ENCODE peak calls at places on chromosomes 13 and 19, in eight cellular contexts. One of them, this sample, is unnamed.
A peak's percentile ranks its signal among the peaks of the same experiment; 100 is the strongest.

GRCh38 chr19:6564393-6564792 is 26.6 kb downstream of the CD70 start:
- DNase-seq in GM12878: no peak
- DNase-seq in K562: peak; percentile 69
- DNase-seq in HL-60: no peak
- DNase-seq in SK-N-SH: no peak
- DNase-seq in GM23338: peak; percentile 44
- DNase-seq in HCT116: no peak
- DNase-seq in A549: no peak
- DNase-seq in this sample: no peak

GRCh38 chr13:52615817-52616216 is 26.4 kb upstream of the HNRNPA1L2 start:
- DNase-seq in A549: peak; percentile 8
- DNase-seq in SK-N-SH: no peak
- DNase-seq in K562: no peak
- DNase-seq in HL-60: no peak
- DNase-seq in GM23338: no peak
- DNase-seq in HCT116: no peak
- DNase-seq in GM12878: no peak
- DNase-seq in this sample: no peak

GRCh38 chr19:55146648-55147218 is 2.3 kb downstream of the TNNT1 start:
- DNase-seq in K562: peak; percentile 88
- DNase-seq in HL-60: no peak
- DNase-seq in GM12878: no peak
- DNase-seq in GM23338: peak; percentile 96
- DNase-seq in A549: peak; percentile 92
- DNase-seq in SK-N-SH: peak; percentile 70
- DNase-seq in HCT116: peak; percentile 61
- DNase-seq in this sample: no peak

GRCh38 chr19:44258835-44259413 is 762 bp upstream of the ZNF233 start:
- DNase-seq in K562: no peak
- DNase-seq in GM12878: no peak
- DNase-seq in HL-60: no peak
- DNase-seq in A549: no peak
- DNase-seq in HCT116: no peak
- DNase-seq in SK-N-SH: no peak
- DNase-seq in GM23338: no peak
- DNase-seq in this sample: no peak

GRCh38 chr13:110910013-110910890 is 4.6 kb downstream of the ANKRD10 start:
- DNase-seq in SK-N-SH: no peak
- DNase-seq in K562: no peak
- DNase-seq in A549: no peak
- DNase-seq in HCT116: no peak
- DNase-seq in HL-60: no peak
- DNase-seq in GM12878: no peak
- DNase-seq in GM23338: no peak
- DNase-seq in this sample: no peak

GRCh38 chr19:54882758-54883157 is 8.7 kb downstream of the FCAR start:
- DNase-seq in K562: no peak
- DNase-seq in HCT116: no peak
- DNase-seq in A549: no peak
- DNase-seq in HL-60: no peak
- DNase-seq in SK-N-SH: no peak
- DNase-seq in GM23338: no peak
- DNase-seq in GM12878: peak; percentile 35
- DNase-seq in this sample: no peak

GRCh38 chr19:21314676-21315075 is 14.5 kb downstream of the ZNF708 start:
- DNase-seq in SK-N-SH: peak; percentile 6
- DNase-seq in K562: no peak
- DNase-seq in HL-60: no peak
- DNase-seq in A549: no peak
- DNase-seq in GM12878: no peak
- DNase-seq in HCT116: no peak
- DNase-seq in GM23338: no peak
- DNase-seq in this sample: no peak

GRCh38 chr19:38425810-38426466 is at the start of gene RASGRP4:
- DNase-seq in SK-N-SH: no peak
- DNase-seq in K562: peak; percentile 76
- DNase-seq in GM23338: peak; percentile 75
- DNase-seq in A549: no peak
- DNase-seq in GM12878: no peak
- DNase-seq in HL-60: peak; percentile 78
- DNase-seq in HCT116: no peak
- DNase-seq in this sample: no peak

GRCh38 chr13:94505730-94506129 is 26.2 kb upstream of the DCT start:
- DNase-seq in HL-60: no peak
- DNase-seq in HCT116: no peak
- DNase-seq in A549: no peak
- DNase-seq in GM23338: no peak
- DNase-seq in GM12878: no peak
- DNase-seq in K562: no peak
- DNase-seq in SK-N-SH: no peak
- DNase-seq in this sample: no peak

DNA sequence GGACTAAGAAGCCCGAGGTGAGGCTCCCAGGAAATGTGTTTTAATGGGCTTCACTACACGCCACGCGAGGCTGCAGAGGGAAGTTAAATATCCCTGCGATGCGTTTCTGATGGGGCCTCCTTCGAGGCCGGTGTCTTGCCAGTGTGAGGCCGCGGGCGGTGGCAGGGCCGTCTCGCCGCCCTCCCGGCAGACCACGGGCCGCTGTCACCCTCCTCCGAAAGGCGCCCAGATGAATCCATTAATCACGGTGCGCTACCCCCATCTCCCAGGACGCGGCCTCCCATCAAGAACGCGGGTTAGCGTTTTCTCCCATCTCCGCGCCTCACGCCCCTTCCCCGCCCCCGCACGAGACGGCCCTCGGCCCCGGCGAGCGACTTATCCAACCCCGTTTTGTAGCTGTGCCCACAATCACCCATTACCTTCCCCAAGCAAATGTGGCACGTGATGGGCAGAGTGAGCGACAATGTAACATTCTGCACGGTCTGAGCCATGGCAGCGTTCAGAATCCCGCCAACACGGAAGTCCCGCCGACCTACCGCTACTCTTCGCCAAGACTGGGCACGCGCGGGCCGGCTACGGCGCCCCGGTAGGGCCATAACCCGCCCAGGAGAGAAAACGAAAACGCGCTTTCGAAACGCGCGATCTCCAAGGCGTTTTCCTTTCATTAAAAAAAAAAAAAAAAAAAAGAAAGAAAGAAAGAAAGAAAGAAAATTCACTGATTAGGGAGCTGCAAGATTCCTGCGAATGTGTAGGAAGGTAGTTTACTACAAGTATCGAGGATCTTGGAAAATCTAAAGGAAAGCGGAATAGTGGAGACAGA is at the start of gene OBI1:
- DNase-seq in GM12878: peak; percentile 40
- DNase-seq in GM23338: peak; percentile 91
- DNase-seq in SK-N-SH: peak; percentile 88
- DNase-seq in HL-60: peak; percentile 74
- DNase-seq in A549: peak; percentile 48
- DNase-seq in HCT116: peak; percentile 74
- DNase-seq in K562: peak; percentile 75
- DNase-seq in this sample: no peak
- TF ChIP-seq CTCF in GM12878: no peak
- TF ChIP-seq CTCF in GM23338: no peak
- TF ChIP-seq CTCF in SK-N-SH: no peak
- TF ChIP-seq CTCF in HL-60: no peak
- TF ChIP-seq CTCF in A549: no peak
- TF ChIP-seq CTCF in HCT116: no peak
- TF ChIP-seq CTCF in K562: no peak
- TF ChIP-seq CTCF in this sample: no peak

GRCh38 chr19:14367016-14367415 is 14.2 kb upstream of the ADGRE5 start:
- DNase-seq in K562: no peak
- DNase-seq in HCT116: no peak
- DNase-seq in HL-60: no peak
- DNase-seq in GM12878: no peak
- DNase-seq in A549: no peak
- DNase-seq in GM23338: no peak
- DNase-seq in SK-N-SH: no peak
- DNase-seq in this sample: no peak
- H3K27ac ChIP-seq in K562: peak overlapping the region; percentile 39
- H3K27ac ChIP-seq in HCT116: peak overlapping the region; percentile 11
- H3K27ac ChIP-seq in HL-60: no peak overlapping the region
- H3K27ac ChIP-seq in GM12878: peak overlapping the region; percentile 36
- H3K27ac ChIP-seq in A549: no peak overlapping the region
- H3K27ac ChIP-seq in GM23338: no peak overlapping the region
- H3K27ac ChIP-seq in SK-N-SH: no peak overlapping the region
- H3K27ac ChIP-seq in this sample: no peak overlapping the region

DNA sequence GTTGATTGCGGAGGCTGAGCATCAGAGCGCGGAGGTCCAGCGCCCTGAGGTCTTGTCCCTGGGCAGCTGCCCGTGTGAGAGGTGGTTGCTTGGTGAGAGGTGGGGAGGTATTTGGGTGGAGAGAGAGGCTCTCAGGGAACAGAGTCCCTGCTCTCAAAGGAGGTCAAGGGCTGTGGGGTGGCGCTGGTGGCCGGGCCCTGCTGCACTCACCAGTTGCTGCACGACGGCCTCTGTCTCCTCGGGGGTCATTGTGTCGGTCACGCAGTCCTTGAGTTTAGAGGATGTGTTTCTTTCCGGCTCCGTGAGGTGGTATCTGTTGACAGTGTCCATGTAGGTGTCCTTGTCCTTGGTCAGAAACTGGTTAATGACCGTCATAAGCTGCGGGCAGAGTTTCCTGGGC is 95.5 kb downstream of the WTIP start:
- DNase-seq in SK-N-SH: no peak
- DNase-seq in GM23338: peak; percentile 36
- DNase-seq in A549: no peak
- DNase-seq in HL-60: no peak
- DNase-seq in GM12878: no peak
- DNase-seq in K562: no peak
- DNase-seq in HCT116: no peak
- DNase-seq in this sample: no peak
- TF ChIP-seq REST in SK-N-SH: no peak
- TF ChIP-seq REST in GM23338: no peak
- TF ChIP-seq REST in A549: no peak
- TF ChIP-seq REST in HL-60: no peak
- TF ChIP-seq REST in GM12878: no peak
- TF ChIP-seq REST in K562: no peak
- TF ChIP-seq REST in HCT116: no peak
- TF ChIP-seq REST in this sample: no peak

GRCh38 chr13:79423801-79424642 is 18.0 kb upstream of the RBM26 start:
- DNase-seq in HL-60: no peak
- DNase-seq in A549: no peak
- DNase-seq in SK-N-SH: peak; percentile 45
- DNase-seq in GM12878: no peak
- DNase-seq in HCT116: peak; percentile 28
- DNase-seq in GM23338: peak; percentile 75
- DNase-seq in K562: peak; percentile 14
- DNase-seq in this sample: no peak
- TF ChIP-seq CTCF in HL-60: peak; percentile 29
- TF ChIP-seq CTCF in A549: peak; percentile 68
- TF ChIP-seq CTCF in SK-N-SH: peak; percentile 81
- TF ChIP-seq CTCF in GM12878: peak; percentile 71
- TF ChIP-seq CTCF in HCT116: peak; percentile 58
- TF ChIP-seq CTCF in GM23338: peak; percentile 65
- TF ChIP-seq CTCF in K562: peak; percentile 37
- TF ChIP-seq CTCF in this sample: peak; percentile 53

DNA sequence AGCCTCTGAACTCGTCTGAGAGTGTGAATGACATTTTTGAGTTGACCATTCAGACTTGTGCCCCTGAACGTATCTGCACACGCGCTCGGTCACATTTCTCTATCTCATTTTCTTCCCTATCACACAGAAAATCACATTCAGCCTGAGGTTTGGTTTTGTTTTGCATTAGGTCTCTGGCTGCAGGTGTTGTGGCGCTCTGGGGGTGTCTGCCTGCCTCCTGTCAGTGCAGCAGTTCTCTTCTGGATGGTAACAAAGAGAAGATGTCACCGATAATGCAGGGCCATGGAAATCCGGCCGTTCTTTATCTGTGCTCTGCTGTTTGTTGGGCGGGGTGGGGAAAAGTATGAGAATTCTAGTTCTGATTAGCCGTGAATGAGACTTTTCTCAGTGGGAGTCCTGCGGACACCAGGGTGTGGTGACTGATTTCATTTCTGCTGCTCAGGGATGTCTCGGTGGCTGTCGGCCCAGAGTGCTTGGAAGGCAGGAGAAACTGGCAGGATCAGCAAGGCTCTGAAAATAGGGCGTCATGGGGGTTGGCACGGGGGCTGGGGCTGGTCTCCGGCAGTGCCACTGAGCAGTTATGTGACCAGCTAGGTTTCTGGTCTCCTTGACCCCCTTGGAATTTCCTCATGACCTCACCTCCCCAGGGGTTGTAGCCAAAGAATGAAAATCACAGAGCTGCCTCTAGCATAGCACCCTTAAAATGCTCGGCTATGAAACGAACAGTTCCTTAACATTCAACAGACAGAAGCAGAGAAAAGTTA is 5.1 kb downstream of the RNF113B start:
- DNase-seq in GM12878: no peak
- DNase-seq in SK-N-SH: peak; percentile 79
- DNase-seq in HCT116: no peak
- DNase-seq in GM23338: no peak
- DNase-seq in HL-60: no peak
- DNase-seq in K562: no peak
- DNase-seq in A549: no peak
- DNase-seq in this sample: no peak
- H3K27ac ChIP-seq in GM12878: no peak overlapping the region
- H3K27ac ChIP-seq in SK-N-SH: peak overlapping the region; percentile 58
- H3K27ac ChIP-seq in HCT116: no peak overlapping the region
- H3K27ac ChIP-seq in GM23338: peak overlapping the region; percentile 87
- H3K27ac ChIP-seq in HL-60: no peak overlapping the region
- H3K27ac ChIP-seq in K562: no peak overlapping the region
- H3K27ac ChIP-seq in A549: peak overlapping the region; percentile 73
- H3K27ac ChIP-seq in this sample: peak overlapping the region; percentile 85

GRCh38 chr19:1671716-1672037 is 19.3 kb upstream of the TCF3 start:
- DNase-seq in A549: peak; percentile 42
- DNase-seq in GM23338: no peak
- DNase-seq in K562: peak; percentile 79
- DNase-seq in HL-60: no peak
- DNase-seq in GM12878: no peak
- DNase-seq in HCT116: no peak
- DNase-seq in SK-N-SH: no peak
- DNase-seq in this sample: no peak
- TF ChIP-seq REST in A549: no peak
- TF ChIP-seq REST in GM23338: no peak
- TF ChIP-seq REST in K562: no peak
- TF ChIP-seq REST in HL-60: no peak
- TF ChIP-seq REST in GM12878: no peak
- TF ChIP-seq REST in HCT116: no peak
- TF ChIP-seq REST in SK-N-SH: no peak
- TF ChIP-seq REST in this sample: no peak

DNA sequence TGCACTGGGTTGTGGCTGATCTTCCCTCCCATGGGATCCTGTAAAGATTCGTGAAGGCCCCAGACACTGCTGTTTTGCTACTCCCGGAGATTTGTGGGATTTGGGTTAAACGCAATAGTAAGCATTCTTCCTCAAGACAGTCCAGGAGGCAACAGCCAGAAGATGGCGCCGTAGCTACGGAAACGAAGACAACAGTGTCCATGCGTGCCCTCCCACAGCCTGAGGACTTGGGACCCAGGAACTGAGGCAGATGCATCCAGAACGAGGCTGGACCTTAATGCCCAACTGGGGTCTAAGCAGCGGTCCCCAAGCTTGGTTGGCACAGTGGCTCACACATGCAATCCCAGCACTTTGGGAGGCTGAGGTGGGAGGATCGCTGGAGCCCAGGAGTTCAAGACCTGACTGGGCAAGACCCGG is 57.6 kb upstream of the ZNF507 start:
- DNase-seq in HL-60: peak; percentile 3
- DNase-seq in SK-N-SH: no peak
- DNase-seq in GM12878: no peak
- DNase-seq in GM23338: peak; percentile 87
- DNase-seq in HCT116: peak; percentile 61
- DNase-seq in K562: peak; percentile 21
- DNase-seq in A549: peak; percentile 44
- DNase-seq in this sample: peak; percentile 10
- TF ChIP-seq CTCF in HL-60: peak; percentile 7
- TF ChIP-seq CTCF in SK-N-SH: peak; percentile 41
- TF ChIP-seq CTCF in GM12878: peak; percentile 36
- TF ChIP-seq CTCF in GM23338: peak; percentile 96
- TF ChIP-seq CTCF in HCT116: peak; percentile 65
- TF ChIP-seq CTCF in K562: peak; percentile 82
- TF ChIP-seq CTCF in A549: peak; percentile 76
- TF ChIP-seq CTCF in this sample: peak; percentile 84

This sample was measured in Panc1.